ENCODE peak calls at places on chromosomes 16 and 17, in eight cellular contexts. One of them, this sample, is unnamed.

GRCh38 chr16:59067207-59067606 is 333.1 kb upstream of the GOT2 start:
- DNase-seq in IMR-90: peak; percentile 13
- DNase-seq in ovary: no peak
- DNase-seq in HFF-Myc: no peak
- DNase-seq in fibroblast of the aortic adventitia: no peak
- DNase-seq in mammary epithelial cell: peak; percentile 36
- DNase-seq in cardiac muscle cell: peak; percentile 0
- DNase-seq in astrocyte of the cerebellum: no peak
- DNase-seq in this sample: peak; percentile 17

GRCh38 chr17:77214743-77215142 is 74.0 kb downstream of the SEC14L1 start:
- DNase-seq in HFF-Myc: no peak
- DNase-seq in cardiac muscle cell: peak; percentile 44
- DNase-seq in ovary: no peak
- DNase-seq in astrocyte of the cerebellum: no peak
- DNase-seq in IMR-90: peak; percentile 31
- DNase-seq in mammary epithelial cell: peak; percentile 18
- DNase-seq in fibroblast of the aortic adventitia: peak; percentile 34
- DNase-seq in this sample: peak; percentile 42

GRCh38 chr16:35692824-35693223 is 2233.4 kb downstream of the TP53TG3F start:
- DNase-seq in cardiac muscle cell: no peak
- DNase-seq in IMR-90: no peak
- DNase-seq in mammary epithelial cell: no peak
- DNase-seq in HFF-Myc: no peak
- DNase-seq in ovary: no peak
- DNase-seq in fibroblast of the aortic adventitia: no peak
- DNase-seq in astrocyte of the cerebellum: no peak
- DNase-seq in this sample: no peak

GRCh38 chr17:56432443-56432842 is 161.1 kb upstream of the NOG start:
- DNase-seq in ovary: no peak
- DNase-seq in cardiac muscle cell: no peak
- DNase-seq in HFF-Myc: no peak
- DNase-seq in mammary epithelial cell: no peak
- DNase-seq in fibroblast of the aortic adventitia: no peak
- DNase-seq in IMR-90: no peak
- DNase-seq in astrocyte of the cerebellum: no peak
- DNase-seq in this sample: no peak

GRCh38 chr17:71987634-71988033 is 133.2 kb upstream of the SOX9 start:
- DNase-seq in ovary: no peak
- DNase-seq in astrocyte of the cerebellum: no peak
- DNase-seq in mammary epithelial cell: peak; percentile 62
- DNase-seq in fibroblast of the aortic adventitia: no peak
- DNase-seq in IMR-90: peak; percentile 21
- DNase-seq in cardiac muscle cell: no peak
- DNase-seq in HFF-Myc: no peak
- DNase-seq in this sample: no peak

GRCh38 chr16:85924675-85925074 is 25.7 kb downstream of the IRF8 start:
- DNase-seq in mammary epithelial cell: peak; percentile 70
- DNase-seq in fibroblast of the aortic adventitia: peak; percentile 17
- DNase-seq in IMR-90: no peak
- DNase-seq in cardiac muscle cell: peak; percentile 35
- DNase-seq in astrocyte of the cerebellum: no peak
- DNase-seq in HFF-Myc: no peak
- DNase-seq in ovary: no peak
- DNase-seq in this sample: no peak

GRCh38 chr17:11952610-11953009 is 44.7 kb downstream of the ZNF18 start:
- DNase-seq in fibroblast of the aortic adventitia: no peak
- DNase-seq in cardiac muscle cell: no peak
- DNase-seq in mammary epithelial cell: no peak
- DNase-seq in ovary: no peak
- DNase-seq in HFF-Myc: no peak
- DNase-seq in astrocyte of the cerebellum: no peak
- DNase-seq in IMR-90: no peak
- DNase-seq in this sample: no peak

GRCh38 chr17:64658931-64659330 is 3.2 kb downstream of the SMURF2 start:
- DNase-seq in HFF-Myc: no peak
- DNase-seq in mammary epithelial cell: peak; percentile 69
- DNase-seq in fibroblast of the aortic adventitia: peak; percentile 83
- DNase-seq in astrocyte of the cerebellum: peak; percentile 75
- DNase-seq in cardiac muscle cell: peak; percentile 68
- DNase-seq in ovary: no peak
- DNase-seq in IMR-90: peak; percentile 90
- DNase-seq in this sample: peak; percentile 77

GRCh38 chr17:44309472-44309871 is 1.1 kb downstream of the RUNDC3A start:
- DNase-seq in ovary: no peak
- DNase-seq in mammary epithelial cell: peak; percentile 14
- DNase-seq in IMR-90: no peak
- DNase-seq in fibroblast of the aortic adventitia: no peak
- DNase-seq in HFF-Myc: no peak
- DNase-seq in astrocyte of the cerebellum: no peak
- DNase-seq in cardiac muscle cell: no peak
- DNase-seq in this sample: no peak

GRCh38 chr17:43805117-43805516 is 24.9 kb downstream of the CFAP97D1 start:
- DNase-seq in astrocyte of the cerebellum: no peak
- DNase-seq in HFF-Myc: no peak
- DNase-seq in mammary epithelial cell: no peak
- DNase-seq in ovary: no peak
- DNase-seq in IMR-90: no peak
- DNase-seq in cardiac muscle cell: no peak
- DNase-seq in fibroblast of the aortic adventitia: no peak
- DNase-seq in this sample: no peak

GRCh38 chr17:28166478-28166877 is 124.0 kb downstream of the NLK start:
- DNase-seq in fibroblast of the aortic adventitia: no peak
- DNase-seq in mammary epithelial cell: no peak
- DNase-seq in IMR-90: peak; percentile 30
- DNase-seq in astrocyte of the cerebellum: no peak
- DNase-seq in ovary: no peak
- DNase-seq in cardiac muscle cell: no peak
- DNase-seq in HFF-Myc: no peak
- DNase-seq in this sample: peak; percentile 47

GRCh38 chr16:2535644-2536021 is 2.2 kb upstream of the PDPK1 start:
- DNase-seq in ovary: peak; percentile 59
- DNase-seq in fibroblast of the aortic adventitia: peak; percentile 94
- DNase-seq in cardiac muscle cell: peak; percentile 66
- DNase-seq in mammary epithelial cell: no peak
- DNase-seq in astrocyte of the cerebellum: peak; percentile 62
- DNase-seq in IMR-90: peak; percentile 93
- DNase-seq in HFF-Myc: no peak
- DNase-seq in this sample: peak; percentile 76

GRCh38 chr17:49987290-49987585 is 7.8 kb downstream of the DLX3 start:
- DNase-seq in mammary epithelial cell: no peak
- DNase-seq in fibroblast of the aortic adventitia: no peak
- DNase-seq in astrocyte of the cerebellum: no peak
- DNase-seq in cardiac muscle cell: no peak
- DNase-seq in ovary: peak; percentile 5
- DNase-seq in HFF-Myc: no peak
- DNase-seq in IMR-90: no peak
- DNase-seq in this sample: no peak

GRCh38 chr17:68777856-68778694 is 176.9 kb upstream of the FAM20A start:
- DNase-seq in astrocyte of the cerebellum: no peak
- DNase-seq in fibroblast of the aortic adventitia: no peak
- DNase-seq in mammary epithelial cell: no peak
- DNase-seq in IMR-90: no peak
- DNase-seq in HFF-Myc: no peak
- DNase-seq in ovary: no peak
- DNase-seq in cardiac muscle cell: no peak
- DNase-seq in this sample: no peak

GRCh38 chr16:83717308-83717707 is 90.5 kb upstream of the HSBP1 start:
- DNase-seq in astrocyte of the cerebellum: no peak
- DNase-seq in mammary epithelial cell: no peak
- DNase-seq in HFF-Myc: no peak
- DNase-seq in ovary: no peak
- DNase-seq in IMR-90: no peak
- DNase-seq in fibroblast of the aortic adventitia: no peak
- DNase-seq in cardiac muscle cell: no peak
- DNase-seq in this sample: peak; percentile 9

GRCh38 chr16:89094252-89094901 is 725 bp downstream of the ACSF3 start:
- DNase-seq in cardiac muscle cell: no peak
- DNase-seq in ovary: no peak
- DNase-seq in fibroblast of the aortic adventitia: peak; percentile 8
- DNase-seq in mammary epithelial cell: peak; percentile 44
- DNase-seq in astrocyte of the cerebellum: no peak
- DNase-seq in HFF-Myc: no peak
- DNase-seq in IMR-90: no peak
- DNase-seq in this sample: peak; percentile 15

GRCh38 chr16:10870808-10871156 is 6.2 kb upstream of the CIITA start:
- DNase-seq in IMR-90: no peak
- DNase-seq in astrocyte of the cerebellum: no peak
- DNase-seq in fibroblast of the aortic adventitia: no peak
- DNase-seq in HFF-Myc: no peak
- DNase-seq in cardiac muscle cell: no peak
- DNase-seq in ovary: no peak
- DNase-seq in mammary epithelial cell: no peak
- DNase-seq in this sample: no peak

GRCh38 chr16:5422643-5423496 is 325.3 kb upstream of the EEF2KMT start:
- DNase-seq in cardiac muscle cell: no peak
- DNase-seq in HFF-Myc: no peak
- DNase-seq in ovary: no peak
- DNase-seq in fibroblast of the aortic adventitia: no peak
- DNase-seq in astrocyte of the cerebellum: no peak
- DNase-seq in IMR-90: no peak
- DNase-seq in mammary epithelial cell: no peak
- DNase-seq in this sample: no peak
- H3K4me3 ChIP-seq in cardiac muscle cell: no peak overlapping the region
- H3K4me3 ChIP-seq in HFF-Myc: no peak overlapping the region
- H3K4me3 ChIP-seq in ovary: no peak overlapping the region
- H3K4me3 ChIP-seq in fibroblast of the aortic adventitia: no peak overlapping the region
- H3K4me3 ChIP-seq in astrocyte of the cerebellum: no peak overlapping the region
- H3K4me3 ChIP-seq in IMR-90: no peak overlapping the region
- H3K4me3 ChIP-seq in mammary epithelial cell: no peak overlapping the region
- H3K4me3 ChIP-seq in this sample: no peak overlapping the region

DNA sequence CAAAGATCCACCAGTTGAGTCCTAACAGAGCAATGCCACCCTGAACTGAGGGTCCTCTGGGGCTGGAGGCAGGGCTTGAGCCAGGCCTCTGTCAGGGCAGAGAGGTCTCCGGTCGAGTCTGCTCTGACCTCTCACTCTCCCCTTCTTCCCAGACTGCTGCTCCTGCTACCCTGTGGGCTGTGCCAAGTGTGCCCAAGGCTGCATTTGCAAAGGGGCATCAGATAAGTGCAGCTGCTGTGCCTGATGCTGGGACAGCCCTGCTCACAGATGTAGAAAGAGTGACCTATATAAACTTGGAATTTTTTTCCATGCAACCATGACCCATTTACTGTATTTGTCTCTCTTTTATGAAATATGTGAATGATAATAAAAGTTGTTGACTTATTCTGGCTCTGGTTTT is 2.4 kb upstream of the MT1B start:
- DNase-seq in cardiac muscle cell: no peak
- DNase-seq in mammary epithelial cell: no peak
- DNase-seq in ovary: no peak
- DNase-seq in astrocyte of the cerebellum: no peak
- DNase-seq in IMR-90: no peak
- DNase-seq in HFF-Myc: no peak
- DNase-seq in fibroblast of the aortic adventitia: no peak
- DNase-seq in this sample: no peak
- TF ChIP-seq CTCF in cardiac muscle cell: no peak
- TF ChIP-seq CTCF in mammary epithelial cell: no peak
- TF ChIP-seq CTCF in ovary: no peak
- TF ChIP-seq CTCF in astrocyte of the cerebellum: no peak
- TF ChIP-seq CTCF in IMR-90: no peak
- TF ChIP-seq CTCF in HFF-Myc: no peak
- TF ChIP-seq CTCF in fibroblast of the aortic adventitia: no peak
- TF ChIP-seq CTCF in this sample: no peak

GRCh38 chr16:1530883-1531637 is 2.4 kb upstream of the TMEM204 start:
- DNase-seq in astrocyte of the cerebellum: no peak
- DNase-seq in HFF-Myc: peak; percentile 90
- DNase-seq in cardiac muscle cell: peak; percentile 86
- DNase-seq in ovary: no peak
- DNase-seq in mammary epithelial cell: no peak
- DNase-seq in IMR-90: peak; percentile 43
- DNase-seq in fibroblast of the aortic adventitia: peak; percentile 94
- DNase-seq in this sample: peak; percentile 42
- H3K4me3 ChIP-seq in astrocyte of the cerebellum: no peak overlapping the region
- H3K4me3 ChIP-seq in HFF-Myc: peak overlapping the region; percentile 85
- H3K4me3 ChIP-seq in cardiac muscle cell: no peak overlapping the region
- H3K4me3 ChIP-seq in ovary: peak overlapping the region; percentile 1
- H3K4me3 ChIP-seq in mammary epithelial cell: no peak overlapping the region
- H3K4me3 ChIP-seq in IMR-90: no peak overlapping the region
- H3K4me3 ChIP-seq in fibroblast of the aortic adventitia: no peak overlapping the region
- H3K4me3 ChIP-seq in this sample: no peak overlapping the region

GRCh38 chr16:87570938-87571867 is 31.1 kb upstream of the JPH3 start:
- DNase-seq in IMR-90: peak; percentile 53
- DNase-seq in cardiac muscle cell: peak; percentile 75
- DNase-seq in HFF-Myc: no peak
- DNase-seq in fibroblast of the aortic adventitia: peak; percentile 77
- DNase-seq in ovary: peak; percentile 49
- DNase-seq in astrocyte of the cerebellum: no peak
- DNase-seq in mammary epithelial cell: no peak
- DNase-seq in this sample: peak; percentile 65
- TF ChIP-seq CTCF in IMR-90: peak; percentile 64
- TF ChIP-seq CTCF in cardiac muscle cell: peak; percentile 64
- TF ChIP-seq CTCF in HFF-Myc: peak; percentile 31
- TF ChIP-seq CTCF in fibroblast of the aortic adventitia: peak; percentile 83
- TF ChIP-seq CTCF in ovary: no peak
- TF ChIP-seq CTCF in astrocyte of the cerebellum: peak; percentile 58
- TF ChIP-seq CTCF in mammary epithelial cell: peak; percentile 60
- TF ChIP-seq CTCF in this sample: peak; percentile 75

This sample was measured in choroid plexus epithelial cell.